ENCODE peak calls at places on chromosomes 7 and 10, in ten cellular contexts. N, H, C, V, J, A, F, U, D and K are unnamed samples.

GRCh38 chr7:739455-739963 is 12.4 kb upstream of the PRKAR1B start:
- DNase-seq in N (no peak), H (no peak), C (no peak), V (no peak), J (no peak), A (peak), F (no peak), U (no peak), D (no peak), K (no peak)

GRCh38 chr7:44219371-44220045 is 18.7 kb downstream of the YKT6 start:
- DNase-seq in N (no peak), H (no peak), C (no peak), V (no peak), J (no peak), A (peak), F (no peak), U (no peak), D (no peak), K (no peak)

GRCh38 chr10:132708441-132708840 is 77.5 kb downstream of the NKX6-2 start:
- DNase-seq in N (no peak), H (no peak), C (no peak), V (no peak), J (no peak), A (peak), F (no peak), U (no peak), D (no peak), K (no peak)

GRCh38 chr7:111730476-111731300 is 168.4 kb upstream of the IMMP2L start:
- DNase-seq in N (no peak), H (peak), C (no peak), V (no peak), J (no peak), A (no peak), F (peak), U (peak), D (no peak), K (peak)

GRCh38 chr7:80088705-80089104 is 45.9 kb upstream of the GNAI1 start:
- DNase-seq in N (no peak), H (no peak), C (no peak), V (no peak), J (no peak), A (no peak), F (no peak), U (peak), D (no peak), K (no peak)

GRCh38 chr10:54496852-54497251 is 304.2 kb downstream of the PCDH15 start:
- DNase-seq in N (no peak), H (no peak), C (no peak), V (no peak), J (no peak), A (no peak), F (no peak), U (no peak), D (no peak), K (no peak)

GRCh38 chr7:150322114-150322832 is 882 bp upstream of the LRRC61 start:
- DNase-seq in N (no peak), H (peak), C (no peak), V (peak), J (peak), A (no peak), F (no peak), U (no peak), D (no peak), K (peak)

GRCh38 chr7:151425670-151426075 is 14.3 kb downstream of the CRYGN start:
- DNase-seq in N (no peak), H (no peak), C (no peak), V (no peak), J (no peak), A (peak), F (peak), U (peak), D (no peak), K (no peak)

GRCh38 chr10:43214071-43214955 is 52.6 kb downstream of the RASGEF1A start:
- DNase-seq in N (no peak), H (no peak), C (no peak), V (no peak), J (no peak), A (no peak), F (no peak), U (peak), D (no peak), K (no peak)

GRCh38 chr7:26250239-26250638 is 41.4 kb upstream of the SNX10 start:
- DNase-seq in N (no peak), H (no peak), C (no peak), V (no peak), J (no peak), A (no peak), F (no peak), U (no peak), D (no peak), K (no peak)

GRCh38 chr10:104376784-104377300 is 23.2 kb downstream of the CFAP58 start:
- DNase-seq in N (no peak), H (no peak), C (no peak), V (no peak), J (no peak), A (no peak), F (no peak), U (no peak), D (no peak), K (no peak)

GRCh38 chr10:241451-241850 is 106.2 kb downstream of the ZMYND11 start:
- DNase-seq in N (no peak), H (no peak), C (no peak), V (no peak), J (no peak), A (no peak), F (no peak), U (no peak), D (no peak), K (no peak)

GRCh38 chr7:66529889-66530615 is 98.6 kb upstream of the KCTD7 start:
- DNase-seq in N (no peak), H (no peak), C (no peak), V (no peak), J (no peak), A (no peak), F (no peak), U (no peak), D (no peak), K (no peak)

GRCh38 chr10:103896225-103896624 is 21.8 kb downstream of the STN1 start:
- DNase-seq in N (no peak), H (no peak), C (no peak), V (no peak), J (no peak), A (no peak), F (no peak), U (peak), D (no peak), K (no peak)

GRCh38 chr10:91567815-91568214 is 65.1 kb downstream of the PPP1R3C start:
- DNase-seq in N (no peak), H (no peak), C (no peak), V (no peak), J (no peak), A (no peak), F (no peak), U (no peak), D (no peak), K (no peak)

GRCh38 chr10:91573320-91573719 is 59.6 kb downstream of the PPP1R3C start:
- DNase-seq in N (no peak), H (no peak), C (no peak), V (no peak), J (no peak), A (no peak), F (no peak), U (no peak), D (no peak), K (no peak)

GRCh38 chr10:91571671-91572070 is 61.2 kb downstream of the PPP1R3C start:
- DNase-seq in N (no peak), H (no peak), C (no peak), V (no peak), J (no peak), A (no peak), F (no peak), U (no peak), D (no peak), K (no peak)

GRCh38 chr10:91569522-91569921 is 63.3 kb downstream of the PPP1R3C start:
- DNase-seq in N (no peak), H (no peak), C (no peak), V (no peak), J (no peak), A (no peak), F (no peak), U (no peak), D (no peak), K (no peak)

GRCh38 chr10:91570220-91570619 is 62.7 kb downstream of the PPP1R3C start:
- DNase-seq in N (no peak), H (no peak), C (no peak), V (no peak), J (no peak), A (no peak), F (no peak), U (no peak), D (no peak), K (no peak)
- TF ChIP-seq CTCF in N (no peak), H (no peak), C (no peak), V (no peak), J (no peak), A (no peak), F (no peak), U (no peak), D (no peak), K (no peak)

DNA sequence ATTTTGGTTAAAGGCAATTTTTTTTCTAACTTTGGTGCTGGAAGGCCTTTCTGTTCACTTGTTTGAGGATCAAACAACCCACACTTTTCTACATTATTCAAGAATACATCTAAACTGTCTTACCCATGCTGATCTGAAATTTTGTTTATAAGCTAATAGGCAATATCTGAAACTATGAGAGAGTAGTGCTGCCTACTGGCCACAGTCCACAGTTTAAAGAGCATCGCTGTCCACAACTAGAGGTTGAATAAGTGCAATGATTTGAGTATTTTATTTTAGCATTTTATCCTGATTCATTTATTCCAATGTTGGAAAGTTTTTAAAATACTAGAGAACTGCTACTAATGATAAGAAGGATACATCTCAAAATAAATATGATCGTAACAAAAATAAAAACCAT is 306.9 kb downstream of the ELMO1 start:
- DNase-seq in N (no peak), H (no peak), C (no peak), V (no peak), J (no peak), A (no peak), F (no peak), U (no peak), D (no peak), K (no peak)
- TF ChIP-seq CTCF in N (no peak), H (no peak), C (no peak), V (no peak), J (no peak), A (no peak), F (no peak), U (no peak), D (no peak), K (no peak)

DNA sequence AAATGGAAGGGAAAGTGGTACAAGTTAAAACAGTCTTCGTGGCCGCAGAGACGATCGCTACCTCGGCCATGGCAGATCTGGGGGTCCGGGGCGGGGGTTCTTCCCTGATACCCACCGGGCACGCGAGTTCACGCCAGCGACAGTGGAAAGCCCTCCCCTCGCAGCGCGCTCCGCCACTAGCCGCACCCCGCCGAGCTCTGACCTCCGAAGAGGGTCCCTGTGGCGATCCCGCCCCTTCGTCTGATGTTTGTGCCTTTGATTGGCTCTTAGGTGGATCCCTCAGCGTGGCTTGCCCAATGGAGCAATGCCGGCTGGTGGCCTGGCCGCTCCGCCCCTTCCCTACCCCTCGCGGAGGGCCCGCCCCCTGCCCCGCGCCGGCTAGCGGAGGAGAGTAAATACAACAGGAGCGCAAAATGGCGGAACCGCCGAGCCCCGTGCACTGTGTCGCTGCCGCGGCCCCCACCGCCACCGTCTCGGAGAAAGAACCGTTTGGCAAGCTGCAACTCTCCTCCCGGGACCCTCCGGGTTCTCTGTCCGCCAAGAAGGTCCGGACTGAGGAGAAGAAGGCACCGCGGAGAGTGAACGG is at the start of gene RSBN1L:
- DNase-seq in N (peak), H (peak), C (peak), V (peak), J (peak), A (peak), F (peak), U (peak), D (peak), K (peak)
- TF ChIP-seq CTCF in N (no peak), H (peak), C (peak), V (no peak), J (peak), A (peak), F (peak), U (peak), D (peak), K (peak)

GRCh38 chr7:135501402-135501801 is 8.5 kb downstream of the CNOT4 start:
- DNase-seq in N (no peak), H (no peak), C (no peak), V (no peak), J (no peak), A (no peak), F (no peak), U (peak), D (no peak), K (no peak)
- TF ChIP-seq CTCF in N (no peak), H (no peak), C (no peak), V (no peak), J (no peak), A (no peak), F (no peak), U (peak), D (no peak), K (no peak)